ENCODE peak calls at places on chromosomes 4 and X, in eight cellular contexts. I, K, L, M, J, C, E and V are unnamed samples.
A peak's percentile ranks its signal among the peaks of the same experiment; 100 is the strongest.

GRCh38 chrX:9662148-9662547 is 103.5 kb downstream of the GPR143 start:
- DNase-seq in I (no peak), K (peak; percentile 64), L (no peak), M (no peak), J (no peak), C (no peak), E (no peak), V (no peak)

GRCh38 chr4:125187221-125187620 is 127.5 kb upstream of the FAT4 start:
- DNase-seq in I (no peak), K (peak; percentile 61), L (no peak), M (no peak), J (no peak), C (no peak), E (no peak), V (no peak)

GRCh38 chr4:17027495-17027894 is 129.1 kb upstream of the LDB2 start:
- DNase-seq in I (no peak), K (peak; percentile 87), L (no peak), M (no peak), J (no peak), C (no peak), E (no peak), V (no peak)

GRCh38 chrX:10414872-10415703 is 205.3 kb downstream of the MID1 start:
- DNase-seq in I (no peak), K (no peak), L (no peak), M (no peak), J (no peak), C (no peak), E (no peak), V (no peak)

GRCh38 chr4:187363453-187363852 is 632.1 kb upstream of the ZFP42 start:
- DNase-seq in I (no peak), K (no peak), L (no peak), M (no peak), J (no peak), C (no peak), E (no peak), V (no peak)

GRCh38 chr4:6372649-6373525 is 99.5 kb downstream of the PPP2R2C start:
- DNase-seq in I (no peak), K (peak; percentile 21), L (no peak), M (no peak), J (no peak), C (no peak), E (peak; percentile 73), V (peak; percentile 43)

GRCh38 chr4:141702472-141703182 is 66.2 kb downstream of the IL15 start:
- DNase-seq in I (peak; percentile 26), K (peak; percentile 20), L (no peak), M (no peak), J (no peak), C (no peak), E (no peak), V (no peak)

GRCh38 chr4:3699678-3700077 is 66.5 kb upstream of the ADRA2C start:
- DNase-seq in I (no peak), K (no peak), L (peak; percentile 57), M (no peak), J (no peak), C (no peak), E (no peak), V (no peak)

GRCh38 chr4:112938461-112939058 is 110.9 kb upstream of the ANK2 start:
- DNase-seq in I (no peak), K (peak; percentile 40), L (no peak), M (no peak), J (no peak), C (no peak), E (no peak), V (peak; percentile 8)

GRCh38 chr4:113300384-113301011 is 251.0 kb downstream of the ANK2 start:
- DNase-seq in I (no peak), K (peak; percentile 13), L (no peak), M (peak; percentile 81), J (no peak), C (no peak), E (no peak), V (no peak)

GRCh38 chr4:73707918-73708577 is 32.3 kb upstream of the CXCL8 start:
- DNase-seq in I (peak; percentile 17), K (peak; percentile 90), L (peak; percentile 78), M (peak; percentile 82), J (no peak), C (peak; percentile 29), E (no peak), V (peak; percentile 65)

GRCh38 chr4:139666735-139667266 is 1.2 kb downstream of the MGST2 start:
- DNase-seq in I (no peak), K (peak; percentile 84), L (no peak), M (no peak), J (no peak), C (no peak), E (peak; percentile 61), V (peak; percentile 75)

GRCh38 chr4:189046642-189047041 is 894.0 kb upstream of the FRG1 start:
- DNase-seq in I (no peak), K (no peak), L (no peak), M (no peak), J (no peak), C (no peak), E (no peak), V (no peak)

GRCh38 chr4:47040828-47041227 is 9.5 kb downstream of the GABRB1 start:
- DNase-seq in I (no peak), K (no peak), L (no peak), M (no peak), J (no peak), C (no peak), E (no peak), V (no peak)

GRCh38 chrX:17465201-17465600 is 90.2 kb downstream of the NHS start:
- DNase-seq in I (no peak), K (no peak), L (no peak), M (no peak), J (no peak), C (no peak), E (no peak), V (no peak)

GRCh38 chrX:18674417-18674787 is 2.5 kb upstream of the RS1 start:
- DNase-seq in I (no peak), K (peak; percentile 4), L (peak; percentile 63), M (peak; percentile 61), J (no peak), C (peak; percentile 39), E (peak; percentile 23), V (no peak)

GRCh38 chrX:22399793-22400192 is 127.1 kb downstream of the CBLL2 start:
- DNase-seq in I (no peak), K (no peak), L (no peak), M (no peak), J (no peak), C (no peak), E (no peak), V (no peak)

GRCh38 chrX:136475236-136475635 is 12.5 kb upstream of the BRS3 start:
- DNase-seq in I (no peak), K (no peak), L (no peak), M (no peak), J (no peak), C (no peak), E (no peak), V (no peak)

DNA sequence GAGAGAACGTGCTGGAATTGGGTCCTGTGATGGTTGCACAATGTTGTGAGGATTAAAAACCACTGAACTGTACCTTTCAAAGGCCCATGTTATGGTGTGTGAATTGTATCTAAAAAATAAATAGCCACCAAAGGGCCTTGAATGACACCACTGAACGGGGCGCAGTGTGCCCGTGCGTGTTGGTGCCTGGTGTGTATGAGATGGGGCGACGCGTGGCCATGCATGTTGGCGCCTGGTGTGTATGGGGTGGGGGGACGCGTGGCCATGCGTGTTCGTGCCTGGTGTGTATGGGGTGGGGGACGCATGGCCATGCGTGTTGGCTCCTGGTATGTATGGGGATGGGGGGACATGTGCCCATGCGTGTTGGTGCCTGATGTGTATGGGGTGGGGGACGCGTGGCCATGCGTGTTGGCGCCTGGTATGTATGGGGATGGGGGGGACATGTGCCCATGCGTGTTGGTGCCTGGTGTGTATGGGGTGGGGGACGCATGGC is 66.6 kb upstream of the HELT start:
- DNase-seq in I (no peak), K (no peak), L (no peak), M (no peak), J (no peak), C (no peak), E (no peak), V (no peak)
- H3K4me1 ChIP-seq in I (no peaks in the 10 kb centered on the region), K (no peaks in the 10 kb centered on the region), L (no peaks in the 10 kb centered on the region), M (no peaks in the 10 kb centered on the region), J (no peaks in the 10 kb centered on the region), C (no peaks in the 10 kb centered on the region), E (no peaks in the 10 kb centered on the region), V (no peaks in the 10 kb centered on the region)

DNA sequence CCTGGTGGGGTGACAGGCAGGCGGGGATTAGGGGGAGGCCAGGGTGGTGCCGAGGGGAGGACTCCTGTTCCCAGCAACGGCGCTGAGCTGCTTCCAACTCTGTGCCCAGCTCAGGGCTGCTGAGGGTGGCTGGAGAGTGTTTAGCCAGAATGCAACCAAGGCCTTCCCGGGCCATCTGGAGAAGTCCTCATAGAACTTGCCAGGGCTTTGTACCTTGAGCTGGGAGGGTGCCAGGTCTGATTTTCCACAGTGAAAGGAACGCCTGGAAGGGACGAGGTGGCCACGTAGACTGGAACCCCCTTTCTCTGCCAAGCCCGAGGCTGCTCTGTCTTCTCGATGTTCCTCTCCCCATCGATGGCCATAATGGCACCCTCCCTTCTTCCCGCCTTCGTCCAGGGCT is 57.0 kb upstream of the GPR78 start:
- DNase-seq in I (no peak), K (no peak), L (no peak), M (no peak), J (no peak), C (peak; percentile 24), E (no peak), V (no peak)
- H3K27me3 ChIP-seq in I (no peaks in the 10 kb centered on the region), K (no peaks in the 10 kb centered on the region), L (no peaks in the 10 kb centered on the region), M (no peaks in the 10 kb centered on the region), J (no peaks in the 10 kb centered on the region), C (no peaks in the 10 kb centered on the region), E (no peaks in the 10 kb centered on the region), V (no peaks in the 10 kb centered on the region)

DNA sequence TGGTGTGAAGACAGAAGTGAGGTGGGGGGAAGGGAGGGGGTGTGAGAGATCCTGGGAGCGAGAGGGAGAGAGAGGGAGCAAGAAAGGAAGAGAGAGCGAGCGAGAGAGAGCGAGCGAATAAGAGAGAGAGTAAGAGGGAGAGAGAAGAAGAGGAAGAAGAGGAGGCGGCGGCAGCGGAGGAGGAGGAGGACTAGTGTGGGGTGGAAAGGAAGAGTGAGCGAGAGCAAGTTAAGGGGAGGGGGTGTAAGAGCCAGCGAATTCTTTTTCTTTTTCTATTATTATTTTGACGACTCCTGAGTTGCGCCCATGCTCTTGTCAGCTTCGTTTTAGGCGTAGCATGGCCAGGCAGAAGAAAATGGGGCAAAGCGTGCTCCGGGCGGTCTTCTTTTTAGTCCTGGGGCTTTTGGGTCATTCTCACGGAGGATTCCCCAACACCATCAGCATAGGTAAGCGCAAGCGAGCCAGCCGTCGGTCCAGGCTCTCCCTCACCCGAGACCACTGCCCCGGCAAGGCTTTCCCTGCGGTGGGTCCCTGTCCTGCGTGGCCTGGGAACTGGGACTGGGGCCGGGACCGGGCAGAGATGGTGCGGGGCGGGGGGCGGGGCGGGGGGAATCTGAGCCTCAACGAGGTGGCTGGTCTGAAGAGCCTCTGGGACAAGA is at the start of gene GRIA3:
- DNase-seq in I (no peak), K (no peak), L (peak; percentile 53), M (no peak), J (no peak), C (peak; percentile 18), E (peak; percentile 26), V (no peak)
- H3K27ac ChIP-seq in I (no peak within 1 kb of the TSS), K (no peak within 1 kb of the TSS), L (peak within 1 kb of the TSS; percentile 59), M (no peak within 1 kb of the TSS), J (no peak within 1 kb of the TSS), C (no peak within 1 kb of the TSS), E (no peak within 1 kb of the TSS), V (no peak within 1 kb of the TSS)

DNA sequence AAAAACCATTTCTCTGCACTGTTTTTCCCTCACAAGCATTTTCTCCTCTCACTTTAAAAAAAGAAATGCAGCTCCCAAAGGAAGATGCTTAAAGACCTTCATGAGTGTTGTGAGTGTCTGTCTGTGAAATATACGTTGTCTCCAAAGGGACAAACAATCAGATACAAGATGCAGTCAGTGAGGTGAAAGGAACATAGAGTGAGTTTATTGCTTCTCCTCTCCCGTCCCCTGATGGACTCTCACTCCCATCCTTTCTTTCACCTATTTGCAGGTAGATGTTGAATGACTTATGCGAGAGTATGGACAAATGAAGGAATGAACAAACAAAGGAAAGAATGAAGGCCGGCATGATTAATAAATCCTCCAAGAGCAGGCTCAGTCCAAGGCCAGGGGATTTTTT is 561.2 kb upstream of the DIPK2B start:
- DNase-seq in I (no peak), K (no peak), L (no peak), M (no peak), J (no peak), C (no peak), E (no peak), V (no peak)
- H3K4me1 ChIP-seq in I (no peaks in the 10 kb centered on the region), K (peaks cover 81% of the 10 kb centered on the region), L (peaks cover 12% of the 10 kb centered on the region), M (no peaks in the 10 kb centered on the region), J (no peaks in the 10 kb centered on the region), C (no peaks in the 10 kb centered on the region), E (no peaks in the 10 kb centered on the region), V (peaks cover 7% of the 10 kb centered on the region)